ENCODE peak calls at places on chromosomes 1 and 21, in four cellular contexts. G is WTC11, C is HepG2, X is K562. P is an unnamed sample.
A peak's percentile ranks its signal among the peaks of the same experiment; 100 is the strongest.

GRCh38 chr1:221487781-221488520 is 253.9 kb downstream of the DUSP10 start:
- DNase-seq in C (no peak), G (no peak), X (no peak), P (peak; percentile 28)

GRCh38 chr1:33317946-33318345 is 3.0 kb downstream of the A3GALT2 start:
- DNase-seq in X (no peak), G (no peak), C (no peak), P (no peak)

GRCh38 chr1:205983925-205984725 is 19.1 kb downstream of the RAB7B start:
- DNase-seq in X (peak; percentile 72), G (peak; percentile 77), C (peak; percentile 80), P (peak; percentile 57)

GRCh38 chr1:216722841-216723240 is 388 bp downstream of the ESRRG start:
- DNase-seq in G (no peak), X (no peak), C (no peak), P (no peak)

GRCh38 chr1:224851210-224851849 is 78.1 kb upstream of the DNAH14 start:
- DNase-seq in X (peak; percentile 60), G (peak; percentile 83), C (peak; percentile 9), P (peak; percentile 55)

GRCh38 chr1:209038316-209038715 is 545.2 kb upstream of the CAMK1G start:
- DNase-seq in X (no peak), C (no peak), G (no peak), P (no peak)

GRCh38 chr1:84303154-84303830 is 1.8 kb downstream of the SAMD13 start:
- DNase-seq in C (no peak), X (peak; percentile 11), G (no peak), P (no peak)

GRCh38 chr1:35449334-35450008 is 107.7 kb downstream of the KIAA0319L start:
- DNase-seq in C (no peak), G (no peak), X (no peak), P (no peak)

GRCh38 chr1:41813755-41814694 is 104.7 kb downstream of the HIVEP3 start:
- DNase-seq in X (no peak), G (no peak), C (no peak), P (no peak)

GRCh38 chr1:208748766-208749165 is 504.6 kb upstream of the PLXNA2 start:
- DNase-seq in G (no peak), C (no peak), X (no peak), P (no peak)

GRCh38 chr1:4778056-4778455 is 123.6 kb downstream of the AJAP1 start:
- DNase-seq in C (no peak), G (no peak), X (peak; percentile 50), P (peak; percentile 30)

GRCh38 chr1:46133946-46134345 is 1.5 kb upstream of the PIK3R3 start:
- DNase-seq in X (no peak), G (no peak), C (no peak), P (no peak)

GRCh38 chr21:15001773-15002647 is 62.8 kb downstream of the NRIP1 start:
- DNase-seq in C (no peak), G (no peak), X (no peak), P (no peak)

GRCh38 chr1:187921426-187921825 is 1092.7 kb downstream of the PLA2G4A start:
- DNase-seq in C (no peak), G (no peak), X (no peak), P (peak; percentile 9)

GRCh38 chr1:186775881-186776560 is 52.7 kb upstream of the PLA2G4A start:
- DNase-seq in X (no peak), C (no peak), G (no peak), P (no peak)

GRCh38 chr1:7422561-7422960 is 348.5 kb upstream of the VAMP3 start:
- DNase-seq in X (no peak), C (no peak), G (peak; percentile 1), P (no peak)

GRCh38 chr1:226797151-226797550 is 58.1 kb upstream of the ITPKB start:
- DNase-seq in C (no peak), G (no peak), X (no peak), P (no peak)

DNA sequence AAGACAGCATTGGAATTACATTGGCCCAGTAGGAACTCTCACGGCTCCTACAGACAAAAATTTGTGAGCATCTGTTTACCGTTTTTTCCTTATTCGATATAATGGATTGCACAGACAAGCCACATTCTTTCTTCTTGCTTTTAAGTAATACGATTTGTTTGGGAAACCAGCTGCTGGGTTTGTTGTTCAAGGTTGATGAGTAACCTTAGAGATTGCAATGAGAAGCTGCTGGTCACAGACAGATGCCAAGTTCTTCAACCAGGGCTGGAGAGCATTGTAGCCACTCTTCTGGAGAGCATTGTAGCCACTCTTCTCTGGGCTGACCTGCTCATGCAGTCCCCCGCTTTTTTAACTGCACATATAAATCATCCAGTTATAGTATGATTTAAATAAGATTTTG is 1.4 kb upstream of the MIA3 start:
- DNase-seq in C (peak; percentile 22), G (no peak), X (no peak), P (no peak)
- TF ChIP-seq HMGXB4 in C (no peak), G (no peak), X (no peak), P (no peak)

GRCh38 chr1:248924696-248925532 is 18.9 kb downstream of the PGBD2 start:
- DNase-seq in C (peak; percentile 61), X (peak; percentile 41), G (peak; percentile 36), P (peak; percentile 54)
- TF ChIP-seq HMGXB4 in C (no peak), X (no peak), G (no peak), P (no peak)

DNA sequence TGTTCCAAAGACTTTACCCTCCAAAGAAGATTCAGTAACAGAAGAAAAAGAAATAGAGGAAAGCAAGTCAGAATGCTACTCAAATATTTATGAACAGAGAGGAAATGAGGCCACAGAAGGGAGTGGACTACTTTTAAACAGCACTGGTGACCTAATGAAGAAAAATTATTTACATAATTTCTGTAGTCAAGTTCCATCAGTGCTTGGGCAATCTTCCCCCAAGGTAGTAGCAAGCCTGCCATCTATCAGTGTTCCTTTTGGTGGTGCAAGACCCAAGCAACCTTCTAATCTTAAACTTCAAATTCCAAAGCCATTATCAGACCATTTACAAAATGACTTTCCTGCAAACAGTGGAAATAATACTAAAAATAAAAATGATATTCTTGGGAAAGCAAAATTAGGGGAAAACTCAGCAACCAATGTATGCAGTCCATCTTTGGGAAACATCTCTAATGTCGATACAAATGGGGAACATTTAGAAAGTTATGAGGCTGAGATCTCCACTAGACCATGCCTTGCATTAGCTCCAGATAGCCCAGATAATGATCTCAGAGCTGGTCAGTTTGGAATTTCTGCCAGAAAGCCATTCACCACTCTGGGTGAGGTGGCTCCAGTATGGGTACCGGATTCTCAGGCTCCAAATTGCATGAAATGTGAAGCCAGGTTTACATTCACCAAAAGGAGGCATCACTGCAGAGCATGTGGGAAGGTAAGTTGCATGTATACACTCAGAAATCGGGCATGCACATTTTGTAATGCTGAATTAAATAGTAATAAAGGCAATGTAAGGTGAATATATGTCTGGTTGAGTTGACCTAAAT is 97.2 kb downstream of the ZFYVE9 start:
- DNase-seq in C (no peak), G (no peak), X (no peak), P (no peak)
- TF ChIP-seq HMGXB4 in C (no peak), G (no peak), X (no peak), P (no peak)

GRCh38 chr1:185263292-185263691 is 53.8 kb downstream of the IVNS1ABP start:
- DNase-seq in C (no peak), G (no peak), X (no peak), P (no peak)
- TF ChIP-seq HMGXB4 in C (no peak), G (no peak), X (no peak), P (no peak)

DNA sequence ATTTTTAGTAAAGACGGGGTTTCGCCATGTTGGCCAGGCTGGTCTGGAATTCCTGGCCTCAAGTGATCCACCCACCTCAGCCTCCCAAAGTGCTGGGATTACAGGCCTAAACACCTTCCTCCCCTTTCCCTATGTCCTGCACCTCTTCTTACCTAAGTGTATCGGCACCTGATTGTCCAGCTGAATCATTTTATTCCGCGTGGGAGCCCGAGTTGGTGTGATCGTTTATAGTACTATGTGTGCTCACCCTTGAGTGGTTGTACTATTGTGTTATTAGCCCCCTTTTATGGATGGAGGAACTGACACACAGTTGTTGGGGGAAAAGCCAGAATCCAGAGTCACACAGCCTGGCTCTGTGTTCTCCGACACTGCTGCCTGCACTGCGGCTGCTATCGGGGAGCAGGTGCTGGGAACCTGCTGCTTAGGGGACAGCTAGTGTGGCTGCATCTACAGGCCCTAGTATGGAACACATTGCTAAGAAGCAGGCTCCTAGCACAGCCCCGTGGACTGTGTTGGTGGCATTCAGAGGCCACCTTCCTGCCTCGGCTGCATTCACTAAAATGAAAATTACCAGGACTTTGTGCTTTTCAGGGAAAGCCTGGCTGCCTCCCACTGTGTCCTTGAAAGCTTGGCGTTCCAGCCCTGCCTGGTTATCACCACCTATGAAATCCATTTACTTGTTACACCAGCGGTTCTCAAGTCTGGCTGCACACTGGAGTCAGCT is 21.6 kb downstream of the ENO1 start:
- DNase-seq in G (no peak), X (no peak), C (peak; percentile 83), P (no peak)
- TF ChIP-seq HMGXB4 in G (no peak), X (no peak), C (no peak), P (no peak)

DNA sequence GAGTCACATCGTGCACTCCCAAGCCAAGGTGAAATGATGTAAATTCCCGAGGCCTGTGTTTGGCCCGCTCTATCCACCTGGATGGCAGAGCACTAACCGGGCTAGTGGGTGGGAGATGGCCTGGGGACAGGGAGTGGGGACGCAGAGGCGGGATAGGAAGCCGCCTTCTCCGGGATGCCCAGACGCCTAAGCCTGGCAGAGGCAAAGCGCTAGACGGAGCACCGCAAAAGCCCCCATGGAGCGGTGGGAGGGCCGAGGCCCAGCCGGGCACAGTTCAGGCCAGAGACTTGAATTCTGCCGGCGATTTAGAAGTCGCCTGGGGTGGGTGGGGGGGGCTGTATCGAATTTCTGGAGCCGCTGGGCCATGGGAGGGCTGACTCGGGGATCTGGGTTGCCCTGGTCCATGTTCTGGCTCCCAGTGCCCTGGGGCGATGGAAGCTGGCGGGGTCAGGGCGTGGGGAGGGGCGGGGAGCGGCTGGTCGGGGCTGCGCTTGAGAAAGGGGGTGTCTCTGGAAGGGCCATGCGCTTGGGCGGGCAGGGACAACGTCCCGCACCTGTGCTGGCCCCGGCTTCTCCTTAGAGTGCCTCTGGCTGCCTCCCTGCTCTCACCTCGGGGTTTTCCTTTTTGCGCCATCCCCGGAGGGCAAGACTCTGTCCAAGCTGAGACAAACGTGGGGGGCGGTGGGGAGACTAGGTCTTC is 28.0 kb downstream of the KIAA2013 start:
- DNase-seq in G (no peak), X (no peak), C (no peak), P (no peak)
- TF ChIP-seq HMGXB4 in G (no peak), X (no peak), C (no peak), P (no peak)

P was measured in A549.